ENCODE peak calls at places on chromosomes 7 and 10, in nine cellular contexts. T is psoas muscle, N is cardiac muscle cell, I is spleen, M is astrocyte, D is Panc1, L is mucosa of descending colon, W is sigmoid colon, B is Caco-2. F is an unnamed sample. For H3K9me3, the result is how much of the 10 kb centered on the place peaks cover.

GRCh38 chr10:29596826-29597225 is 37.9 kb downstream of the SVIL start:
- DNase-seq in L (no peak), N (no peak), M (no peak), T (no peak), D (no peak), I (no peak), W (no peak), B (no peak), F (no peak)

GRCh38 chr7:116317907-116318306 is 107.6 kb downstream of the TES start:
- DNase-seq in T (no peak), L (no peak), N (no peak), M (peak), I (no peak), B (no peak), W (no peak), D (no peak), F (no peak)

GRCh38 chr7:25002826-25003225 is 22.8 kb upstream of the OSBPL3 start:
- DNase-seq in M (no peak), L (no peak), D (no peak), W (no peak), B (no peak), N (no peak), T (no peak), I (no peak), F (no peak)

GRCh38 chr7:148611692-148612091 is 21.1 kb downstream of the C7orf33 start:
- DNase-seq in N (no peak), T (no peak), I (no peak), W (no peak), L (no peak), D (no peak), M (no peak), B (peak), F (no peak)

GRCh38 chr10:132688580-132689420 is 97.1 kb downstream of the NKX6-2 start:
- DNase-seq in D (no peak), B (peak), I (peak), N (no peak), T (peak), L (no peak), M (no peak), W (peak), F (peak)

GRCh38 chr7:129375221-129375938 is 58.9 kb upstream of the STRIP2 start:
- DNase-seq in I (no peak), N (no peak), M (no peak), L (no peak), W (no peak), B (no peak), T (no peak), D (no peak), F (no peak)

GRCh38 chr7:6284055-6284400 is 11.6 kb upstream of the CYTH3 start:
- DNase-seq in L (no peak), D (no peak), T (no peak), M (peak), W (no peak), I (no peak), B (no peak), N (peak), F (no peak)

GRCh38 chr7:2715341-2716231 is 27.6 kb downstream of the AMZ1 start:
- DNase-seq in N (no peak), D (no peak), B (peak), I (no peak), T (no peak), W (no peak), M (no peak), L (no peak), F (no peak)

GRCh38 chr10:126373137-126373536 is 15.1 kb downstream of the ADAM12 start:
- DNase-seq in L (peak), D (no peak), M (no peak), T (no peak), I (no peak), W (no peak), B (no peak), N (peak), F (no peak)

GRCh38 chr10:44873156-44873555 is 38.0 kb upstream of the TMEM72 start:
- DNase-seq in D (no peak), W (no peak), T (no peak), M (no peak), N (peak), I (no peak), B (no peak), L (no peak), F (no peak)

GRCh38 chr10:58577394-58577793 is 64.7 kb downstream of the BICC1 start:
- DNase-seq in D (no peak), N (peak), W (no peak), T (no peak), B (no peak), I (no peak), M (peak), L (no peak), F (no peak)

DNA sequence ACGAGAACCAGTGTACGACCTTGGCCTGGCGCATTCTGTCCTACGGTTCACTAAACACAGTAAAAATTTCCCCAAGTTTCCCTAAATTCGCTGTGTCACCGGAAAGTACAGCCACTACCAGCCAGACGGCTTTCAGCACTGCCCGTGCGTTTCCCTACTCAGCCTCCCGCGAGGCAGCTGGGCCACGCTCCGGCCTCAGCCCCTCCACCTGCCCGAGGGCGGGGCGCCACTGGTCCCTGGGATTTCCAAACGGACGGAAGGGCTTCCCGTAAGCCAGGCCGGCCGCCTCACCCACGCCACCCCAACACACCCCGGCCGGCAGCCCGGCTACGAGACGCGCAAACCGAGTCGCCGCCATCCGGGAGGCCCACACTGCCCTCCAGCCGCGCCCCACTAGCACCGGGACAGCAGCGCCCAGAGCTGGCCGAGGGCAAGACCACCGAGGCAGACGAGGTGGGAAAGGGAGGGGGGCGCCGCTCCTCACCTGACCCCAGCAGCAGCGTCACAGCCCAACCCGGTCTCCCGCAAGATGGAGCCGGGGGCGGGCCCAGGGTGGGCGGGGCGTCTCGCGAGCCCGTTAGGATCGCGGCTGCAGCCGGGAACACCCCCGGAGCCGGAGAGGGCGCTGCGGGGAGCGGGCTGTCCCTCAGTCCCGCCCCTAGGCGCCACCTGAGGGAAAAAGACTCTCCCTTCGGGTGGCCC is at the start of gene ANXA7:
- DNase-seq in N (peak), B (peak), T (peak), D (peak), L (peak), I (peak), W (peak), M (peak), F (peak)
- TF ChIP-seq CTCF in N (peak), B (peak), T (peak), D (no peak), L (no peak), I (peak), W (peak), M (no peak), F (no peak)

DNA sequence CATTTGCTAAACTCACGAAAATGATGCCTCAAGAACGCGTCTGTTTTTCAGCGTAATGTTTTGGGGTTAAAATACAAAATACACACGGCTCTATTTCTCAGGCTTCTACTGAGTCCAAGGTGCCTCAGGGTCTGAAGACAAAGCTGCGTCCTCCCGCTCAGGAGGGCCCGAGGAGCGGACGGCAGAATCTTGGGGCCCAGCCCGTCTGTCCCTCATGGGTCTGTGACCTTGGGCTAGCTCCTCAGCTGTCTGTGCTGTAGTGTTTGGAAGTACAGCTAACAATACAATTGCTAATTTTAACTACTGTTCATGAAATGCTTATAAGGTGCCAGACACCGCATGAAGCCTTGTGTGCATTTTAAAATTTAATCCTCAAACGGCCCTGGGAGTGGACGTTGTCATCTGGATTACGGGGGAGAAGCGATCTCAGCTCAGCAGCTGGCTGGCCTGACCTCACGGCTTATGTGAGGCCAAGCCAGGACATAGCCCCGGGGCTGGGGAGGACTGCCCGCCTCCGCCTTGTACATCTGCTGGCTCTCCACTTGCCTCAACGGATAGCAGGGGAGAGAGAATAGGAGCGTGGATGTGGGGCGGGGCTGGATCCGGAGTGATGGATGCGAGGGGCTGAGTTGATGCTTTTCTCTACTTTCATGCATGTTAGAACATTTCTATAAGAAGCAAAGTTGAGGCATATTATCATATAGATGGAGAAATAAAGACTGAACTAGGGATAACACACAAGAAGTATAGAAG is 357.4 kb downstream of the GLRX3 start:
- DNase-seq in D (no peak), N (no peak), L (no peak), W (peak), I (peak), T (no peak), M (no peak), B (no peak), F (no peak)
- H3K9me3 ChIP-seq in D (under half), N (under half), L (under half), W (under half), I (under half), T (under half), M (under half), B (under half), F (under half)

GRCh38 chr7:142960955-142961512 is 1.1 kb downstream of the KEL start:
- DNase-seq in W (no peak), T (no peak), L (no peak), N (no peak), I (no peak), D (no peak), M (no peak), B (no peak), F (no peak)
- TF ChIP-seq CTCF in W (no peak), T (no peak), L (no peak), N (peak), I (no peak), D (peak), M (no peak), B (peak), F (no peak)

DNA sequence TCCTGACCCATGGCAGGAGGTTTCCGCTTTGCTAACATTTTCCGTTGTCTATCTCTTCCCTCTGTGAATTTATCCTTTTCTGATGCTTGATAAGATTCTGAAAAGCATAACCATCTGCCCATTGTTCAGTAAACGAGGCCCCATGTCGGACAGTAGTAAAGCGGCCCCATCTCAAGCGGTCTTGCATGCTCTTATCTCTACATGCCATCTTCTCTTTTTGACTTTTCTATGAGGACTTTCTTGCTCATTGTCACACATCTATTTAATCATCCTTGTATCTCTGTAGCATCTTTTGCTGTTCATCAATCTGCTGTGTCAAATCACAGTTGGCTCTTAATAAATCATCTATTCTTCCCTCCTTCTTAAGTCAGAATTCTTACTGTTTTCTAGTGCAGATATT is 37.6 kb downstream of the ZNF248 start:
- DNase-seq in M (no peak), I (no peak), T (no peak), N (no peak), W (no peak), L (no peak), D (no peak), B (no peak), F (no peak)
- H3K9me3 ChIP-seq in M (under half), I (under half), T (under half), N (under half), W (under half), L (half or more), D (under half), B (under half), F (under half)

GRCh38 chr7:21256310-21256877 is 171.5 kb upstream of the SP4 start:
- DNase-seq in D (no peak), I (no peak), T (no peak), B (no peak), W (no peak), N (peak), L (peak), M (peak), F (no peak)
- TF ChIP-seq CTCF in D (peak), I (no peak), T (peak), B (peak), W (peak), N (peak), L (no peak), M (no peak), F (peak)

GRCh38 chr10:82411416-82411815 is 536.4 kb downstream of the NRG3 start:
- DNase-seq in N (no peak), M (peak), D (no peak), I (no peak), B (no peak), T (no peak), W (no peak), L (no peak), F (no peak)

GRCh38 chr10:82409671-82410070 is 534.7 kb downstream of the NRG3 start:
- DNase-seq in D (no peak), M (no peak), I (no peak), N (no peak), T (no peak), W (no peak), B (no peak), L (no peak), F (no peak)
- H3K9me3 ChIP-seq in D (under half), M (under half), I (under half), N (under half), T (under half), W (under half), B (under half), L (under half), F (under half)